ENCODE peak calls at places on chromosomes 7 and 10, in four cellular contexts. O, A, G and C are unnamed samples.

GRCh38 chr10:6347391-6347951 is 144.7 kb downstream of the PFKFB3 start:
- DNase-seq in A (peak), O (no peak), G (no peak), C (no peak)

GRCh38 chr10:3486346-3487065 is 298.5 kb downstream of the KLF6 start:
- DNase-seq in G (peak), O (no peak), A (no peak), C (peak)

GRCh38 chr10:93060887-93061593 is 442 bp downstream of the CYP26C1 start:
- DNase-seq in O (no peak), A (no peak), G (no peak), C (no peak)

GRCh38 chr10:56341612-56342011 is 19.4 kb downstream of the ZWINT start:
- DNase-seq in A (no peak), G (no peak), O (no peak), C (no peak)

GRCh38 chr7:76515999-76516443 is 5.7 kb downstream of the UPK3B start:
- DNase-seq in G (no peak), O (peak), A (no peak), C (peak)

GRCh38 chr10:34194259-34194658 is 620.8 kb downstream of the PARD3 start:
- DNase-seq in A (no peak), O (no peak), G (no peak), C (no peak)

GRCh38 chr10:34249634-34250033 is 565.5 kb downstream of the PARD3 start:
- DNase-seq in O (no peak), A (no peak), G (no peak), C (peak)

GRCh38 chr10:71126432-71126831 is 85.9 kb upstream of the UNC5B start:
- DNase-seq in G (peak), A (no peak), O (peak), C (no peak)

GRCh38 chr10:62043493-62043938 is 142.0 kb downstream of the ARID5B start:
- DNase-seq in G (no peak), A (no peak), O (no peak), C (no peak)

GRCh38 chr7:833601-834258 is 1.5 kb downstream of the SUN1 start:
- DNase-seq in O (no peak), G (no peak), A (no peak), C (no peak)

GRCh38 chr10:104925232-104925851 is 284.3 kb downstream of the SORCS3 start:
- DNase-seq in G (peak), O (peak), A (no peak), C (peak)

DNA sequence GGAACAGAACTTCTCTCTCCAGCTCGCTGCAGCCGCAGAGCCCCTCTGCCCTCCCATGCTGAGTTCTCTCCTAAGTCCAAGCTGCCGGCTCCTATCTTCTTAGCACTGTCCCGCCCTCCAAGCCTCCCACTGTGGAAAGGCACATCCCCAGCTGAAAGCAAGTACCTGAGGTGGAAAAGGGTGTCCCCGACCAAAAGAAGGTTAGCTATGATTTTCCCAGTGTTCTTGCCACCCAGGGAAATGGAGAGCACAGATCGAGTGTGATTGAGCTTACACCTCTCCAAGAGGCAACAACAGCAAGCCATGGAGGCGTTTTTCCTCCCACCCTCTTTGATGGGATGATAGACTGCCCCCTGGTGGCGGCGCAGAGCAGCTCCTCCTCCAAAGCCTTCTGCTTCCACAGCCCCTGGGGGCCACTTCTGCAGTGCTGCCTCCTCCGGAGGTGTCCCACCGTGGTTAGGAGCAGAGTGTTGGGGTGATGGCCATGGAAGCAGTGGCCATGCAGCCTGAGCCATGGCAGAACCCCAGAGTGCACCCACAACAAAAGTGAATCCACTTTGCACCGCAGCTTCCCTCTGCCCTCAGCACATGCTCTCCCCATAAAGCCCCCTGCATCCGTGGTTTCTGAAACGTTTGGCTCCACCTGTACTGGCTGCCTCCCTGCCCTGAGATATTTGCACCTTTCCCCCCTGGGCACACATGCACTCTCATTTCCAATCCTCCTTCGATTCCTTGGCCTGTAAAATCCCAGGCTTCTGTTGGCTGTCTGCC is 143.1 kb upstream of the STK17A start:
- DNase-seq in O (peak), G (peak), A (peak), C (peak)
- TF ChIP-seq CBX5 in O (no peak), G (no peak), A (no peak), C (no peak)

GRCh38 chr10:124632064-124632531 is 112.1 kb downstream of the FAM53B start:
- DNase-seq in O (no peak), A (no peak), G (no peak), C (peak)
- TF ChIP-seq CBX5 in O (no peak), A (no peak), G (no peak), C (no peak)

GRCh38 chr10:128043259-128044045 is 82.8 kb downstream of the MKI67 start:
- DNase-seq in O (no peak), G (no peak), A (no peak), C (no peak)

GRCh38 chr10:128040681-128041080 is 85.5 kb downstream of the MKI67 start:
- DNase-seq in G (no peak), A (no peak), O (no peak), C (no peak)

GRCh38 chr10:128040096-128040495 is 86.1 kb downstream of the MKI67 start:
- DNase-seq in G (no peak), O (no peak), A (no peak), C (no peak)

GRCh38 chr10:128044186-128044585 is 82.0 kb downstream of the MKI67 start:
- DNase-seq in A (no peak), O (no peak), G (no peak), C (no peak)

GRCh38 chr10:128042131-128042610 is 84.1 kb downstream of the MKI67 start:
- DNase-seq in A (no peak), G (no peak), O (no peak), C (no peak)
- TF ChIP-seq CBX5 in A (no peak), G (no peak), O (no peak), C (no peak)

DNA sequence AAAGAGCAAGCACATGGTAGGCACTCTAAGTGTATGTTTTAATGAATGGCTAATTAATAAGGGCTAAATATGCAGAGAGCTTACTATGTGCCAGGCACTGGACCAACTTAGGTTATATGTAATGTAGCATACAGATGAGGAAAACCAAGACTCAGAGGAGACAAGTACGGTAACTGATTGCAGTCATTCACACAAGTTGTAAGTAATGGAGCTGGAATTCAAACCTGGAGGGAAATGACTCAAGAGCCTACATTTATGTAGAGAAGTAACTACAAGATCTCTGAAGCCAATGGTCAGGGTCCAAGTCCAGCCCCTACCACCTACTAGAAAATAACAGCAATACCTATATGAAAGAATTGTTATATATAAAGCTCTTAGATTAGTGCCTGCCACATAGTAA is 97.3 kb upstream of the KCNIP2 start:
- DNase-seq in G (no peak), A (no peak), O (no peak), C (no peak)
- TF ChIP-seq CBX5 in G (no peak), A (no peak), O (no peak), C (no peak)

GRCh38 chr10:14235511-14235910 is 95.2 kb downstream of the FRMD4A start:
- DNase-seq in O (no peak), A (no peak), G (no peak), C (no peak)
- TF ChIP-seq CBX5 in O (no peak), A (no peak), G (no peak), C (no peak)

GRCh38 chr10:15035385-15036301 is 8.1 kb upstream of the OLAH start:
- DNase-seq in A (no peak), G (no peak), O (peak), C (no peak)
- TF ChIP-seq CBX5 in A (no peak), G (no peak), O (no peak), C (no peak)

GRCh38 chr7:151633516-151633812 is 113.8 kb upstream of the RHEB start:
- DNase-seq in A (no peak), G (no peak), O (no peak), C (no peak)

GRCh38 chr7:151632750-151633515 is 113.2 kb upstream of the RHEB start:
- DNase-seq in G (peak), O (no peak), A (peak), C (no peak)

GRCh38 chr7:151634643-151635042 is 114.9 kb upstream of the RHEB start:
- DNase-seq in G (no peak), O (no peak), A (no peak), C (no peak)

GRCh38 chr7:151641587-151641986 is 121.9 kb upstream of the RHEB start:
- DNase-seq in G (no peak), A (no peak), O (no peak), C (no peak)

GRCh38 chr7:151637781-151638261 is 118.1 kb upstream of the RHEB start:
- DNase-seq in A (no peak), O (no peak), G (no peak), C (no peak)
- TF ChIP-seq CBX5 in A (no peak), O (no peak), G (no peak), C (no peak)

GRCh38 chr7:157873664-157874063 is 536.9 kb downstream of the DNAJB6 start:
- DNase-seq in G (no peak), A (no peak), O (no peak), C (no peak)

GRCh38 chr7:157874870-157875229 is 538.0 kb downstream of the DNAJB6 start:
- DNase-seq in G (no peak), A (no peak), O (no peak), C (no peak)

GRCh38 chr7:157874208-157874816 is 537.5 kb downstream of the DNAJB6 start:
- DNase-seq in O (no peak), A (no peak), G (no peak), C (no peak)

GRCh38 chr7:157876469-157877285 is 539.9 kb downstream of the DNAJB6 start:
- DNase-seq in O (peak), A (no peak), G (peak), C (no peak)

GRCh38 chr7:157875230-157876179 is 538.7 kb downstream of the DNAJB6 start:
- DNase-seq in G (peak), O (peak), A (no peak), C (no peak)
- TF ChIP-seq CBX5 in G (no peak), O (no peak), A (no peak), C (no peak)

GRCh38 chr10:123295644-123296043 is 141.4 kb downstream of the BUB3 start:
- DNase-seq in O (peak), A (no peak), G (no peak), C (no peak)

GRCh38 chr10:123298583-123298982 is 144.4 kb downstream of the BUB3 start:
- DNase-seq in O (no peak), A (no peak), G (no peak), C (no peak)

GRCh38 chr10:123299598-123299997 is 145.4 kb downstream of the BUB3 start:
- DNase-seq in O (no peak), G (no peak), A (no peak), C (no peak)

GRCh38 chr10:123294886-123295285 is 140.7 kb downstream of the BUB3 start:
- DNase-seq in G (no peak), O (no peak), A (no peak), C (no peak)

DNA sequence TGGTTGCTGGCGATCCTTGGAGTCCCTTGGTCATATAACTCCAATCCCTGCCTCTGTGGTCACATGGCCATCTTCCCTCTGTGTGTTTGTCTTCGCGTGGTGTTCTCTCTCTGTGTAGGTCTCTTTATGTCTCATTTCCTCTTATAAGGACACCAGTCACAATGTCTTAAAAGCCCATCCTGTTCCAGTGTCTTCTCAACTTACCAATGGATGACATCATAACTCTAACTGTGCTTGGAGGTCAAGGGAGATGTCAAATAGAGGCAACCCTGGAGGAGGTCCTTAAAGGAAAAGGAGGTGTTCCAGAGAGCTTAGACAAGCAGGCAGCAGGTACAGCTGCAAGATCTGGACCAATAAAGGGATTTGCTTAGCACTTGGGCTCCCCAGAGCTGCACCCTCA is 143.0 kb downstream of the BUB3 start:
- DNase-seq in G (no peak), O (no peak), A (no peak), C (no peak)
- TF ChIP-seq CBX5 in G (no peak), O (no peak), A (no peak), C (no peak)